ENCODE peak calls at places on chromosomes 7 and 10, in six cellular contexts. Z is H9, C is neuronal stem cell, T is mesenchymal stem cell, N is H1, A is trophoblast cell. J is an unnamed sample.

GRCh38 chr7:17099083-17099973 is 199.1 kb upstream of the AHR start:
- DNase-seq in Z (no peak), C (no peak), T (peak), N (no peak), A (peak), J (no peak)

GRCh38 chr7:148700693-148701092 is 2.0 kb downstream of the CUL1 start:
- DNase-seq in Z (no peak), C (no peak), T (peak), N (no peak), A (peak), J (peak)

GRCh38 chr7:127628445-127628844 is 10.5 kb upstream of the PAX4 start:
- DNase-seq in Z (peak), C (no peak), T (no peak), N (no peak), A (no peak), J (no peak)

GRCh38 chr10:58625070-58625469 is 112.4 kb downstream of the BICC1 start:
- DNase-seq in Z (no peak), C (no peak), T (no peak), N (no peak), A (no peak), J (peak)

GRCh38 chr10:50291261-50291850 is 40.0 kb upstream of the ASAH2 start:
- DNase-seq in Z (no peak), C (no peak), T (peak), N (no peak), A (no peak), J (peak)

GRCh38 chr7:46616636-46617035 is 695.6 kb upstream of the IGFBP3 start:
- DNase-seq in Z (no peak), C (no peak), T (peak), N (no peak), A (no peak), J (peak)

GRCh38 chr10:29858352-29859267 is 200.8 kb downstream of the JCAD start:
- DNase-seq in Z (peak), C (peak), T (peak), N (peak), A (peak), J (peak)

GRCh38 chr10:8923096-8923495 is 868.6 kb downstream of the GATA3 start:
- DNase-seq in Z (no peak), C (no peak), T (no peak), N (no peak), A (no peak), J (no peak)

GRCh38 chr7:555551-556160 is 36.0 kb upstream of the PDGFA start:
- DNase-seq in Z (no peak), C (no peak), T (no peak), N (no peak), A (no peak), J (no peak)

GRCh38 chr10:62853710-62854109 is 37.5 kb upstream of the EGR2 start:
- DNase-seq in Z (no peak), C (no peak), T (no peak), N (no peak), A (no peak), J (no peak)

GRCh38 chr7:57305192-57305748 is 144.7 kb upstream of the ZNF716 start:
- DNase-seq in Z (no peak), C (no peak), T (no peak), N (no peak), A (no peak), J (no peak)

GRCh38 chr10:48505394-48506112 is 99.3 kb downstream of the ARHGAP22 start:
- DNase-seq in Z (peak), C (no peak), T (no peak), N (peak), A (no peak), J (no peak)

GRCh38 chr10:125084191-125085186 is 75.9 kb downstream of the CTBP2 start:
- DNase-seq in Z (peak), C (no peak), T (peak), N (peak), A (peak), J (peak)

GRCh38 chr10:122515588-122516231 is 44.8 kb upstream of the DMBT1 start:
- DNase-seq in Z (no peak), C (no peak), T (no peak), N (no peak), A (no peak), J (peak)

GRCh38 chr7:82629583-82629982 is 186.0 kb upstream of the CACNA2D1 start:
- DNase-seq in Z (no peak), C (no peak), T (no peak), N (no peak), A (no peak), J (peak)

GRCh38 chr10:132899054-132899750 is 43.2 kb downstream of the CFAP46 start:
- DNase-seq in Z (no peak), C (no peak), T (no peak), N (no peak), A (no peak), J (no peak)

GRCh38 chr10:128096486-128097199 is 29.6 kb downstream of the MKI67 start:
- DNase-seq in Z (no peak), C (no peak), T (no peak), N (no peak), A (no peak), J (no peak)

GRCh38 chr7:154794147-154794780 is 208.7 kb downstream of the PAXIP1 start:
- DNase-seq in Z (peak), C (peak), T (no peak), N (no peak), A (peak), J (no peak)

GRCh38 chr7:77542399-77542798 is 5.3 kb downstream of the PTPN12 start:
- DNase-seq in Z (no peak), C (no peak), T (no peak), N (no peak), A (peak), J (peak)

GRCh38 chr7:66206909-66207240 is 1.7 kb downstream of the TPST1 start:
- DNase-seq in Z (no peak), C (no peak), T (no peak), N (no peak), A (no peak), J (no peak)

GRCh38 chr7:66204822-66205735 is at the start of gene TPST1:
- DNase-seq in Z (peak), C (peak), T (peak), N (peak), A (peak), J (peak)

GRCh38 chr7:66202380-66202779 is 2.8 kb upstream of the TPST1 start:
- DNase-seq in Z (peak), C (no peak), T (no peak), N (no peak), A (no peak), J (no peak)

GRCh38 chr7:66206116-66206908 is 1.2 kb downstream of the TPST1 start:
- DNase-seq in Z (no peak), C (no peak), T (no peak), N (no peak), A (no peak), J (no peak)

GRCh38 chr7:66205736-66206080 is 574 bp downstream of the TPST1 start:
- DNase-seq in Z (peak), C (no peak), T (no peak), N (no peak), A (peak), J (no peak)
- H4K91ac ChIP-seq in Z (no peak), C (no peak), T (peak), N (peak), A (peak), J (peak)

DNA sequence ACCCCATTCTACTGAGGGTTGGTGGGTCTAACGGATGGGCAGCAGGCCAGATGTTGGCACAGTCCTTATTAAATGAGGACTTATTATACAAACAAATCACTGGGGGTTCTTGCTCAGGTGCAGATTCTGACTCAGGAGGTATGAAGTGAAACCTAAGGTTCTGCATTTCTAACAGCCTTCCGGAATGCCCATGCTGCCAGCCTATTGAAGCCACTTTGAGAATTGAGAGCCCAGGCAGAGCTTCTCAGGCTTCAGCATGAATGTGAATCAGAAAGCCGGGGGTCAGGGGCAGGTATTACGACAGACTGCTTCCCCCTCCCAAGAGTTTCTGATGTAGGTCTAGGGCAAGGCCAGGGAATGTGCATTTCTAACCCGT is 34.1 kb upstream of the NPFFR1 start:
- DNase-seq in Z (no peak), C (no peak), T (no peak), N (no peak), A (no peak), J (no peak)
- H4K91ac ChIP-seq in Z (no peak), C (no peak), T (no peak), N (no peak), A (no peak), J (no peak)

GRCh38 chr7:155939350-155939749 is 127.1 kb upstream of the SHH start:
- DNase-seq in Z (no peak), C (no peak), T (no peak), N (no peak), A (no peak), J (no peak)
- H4K91ac ChIP-seq in Z (no peak), C (no peak), T (no peak), N (no peak), A (no peak), J (no peak)

GRCh38 chr7:150941351-150941982 is 36.7 kb downstream of the KCNH2 start:
- DNase-seq in Z (no peak), C (no peak), T (no peak), N (no peak), A (no peak), J (no peak)
- H4K91ac ChIP-seq in Z (no peak), C (no peak), T (no peak), N (no peak), A (no peak), J (no peak)

GRCh38 chr7:19725770-19726169 is 16.9 kb upstream of the POLR1F start:
- DNase-seq in Z (no peak), C (no peak), T (no peak), N (no peak), A (no peak), J (no peak)
- H4K91ac ChIP-seq in Z (no peak), C (no peak), T (no peak), N (no peak), A (no peak), J (no peak)

GRCh38 chr7:91656486-91657237 is 223.8 kb downstream of the MTERF1 start:
- DNase-seq in Z (no peak), C (no peak), T (no peak), N (no peak), A (no peak), J (no peak)

GRCh38 chr7:91657386-91658120 is 222.9 kb downstream of the MTERF1 start:
- DNase-seq in Z (no peak), C (no peak), T (peak), N (no peak), A (peak), J (no peak)

GRCh38 chr7:91655656-91656055 is 224.8 kb downstream of the MTERF1 start:
- DNase-seq in Z (no peak), C (no peak), T (no peak), N (no peak), A (no peak), J (no peak)

GRCh38 chr7:91653257-91653656 is 227.2 kb downstream of the MTERF1 start:
- DNase-seq in Z (no peak), C (no peak), T (no peak), N (no peak), A (no peak), J (no peak)

DNA sequence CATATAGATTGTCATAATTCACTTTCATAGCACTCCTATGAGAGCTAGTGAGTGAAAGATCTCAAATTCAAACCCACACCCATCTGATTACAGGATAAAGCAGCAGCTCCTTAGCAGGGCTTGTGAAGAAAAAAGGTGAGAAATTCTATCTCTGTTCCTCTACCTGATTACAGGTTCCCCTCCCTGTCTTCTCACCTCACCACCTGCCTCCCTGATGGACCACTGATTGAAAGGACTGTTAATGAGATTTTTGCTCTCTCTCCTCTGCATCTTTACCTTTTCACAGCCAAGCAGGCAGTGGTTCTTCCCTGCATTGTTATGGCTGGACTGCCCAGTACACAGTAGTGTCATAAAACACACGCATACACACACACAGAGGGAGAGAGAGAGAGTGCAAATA is 228.5 kb downstream of the MTERF1 start:
- DNase-seq in Z (no peak), C (no peak), T (no peak), N (no peak), A (no peak), J (no peak)
- H4K91ac ChIP-seq in Z (no peak), C (no peak), T (no peak), N (no peak), A (no peak), J (no peak)

GRCh38 chr10:14699482-14699881 is 75.2 kb downstream of the FAM107B start:
- DNase-seq in Z (no peak), C (no peak), T (no peak), N (no peak), A (no peak), J (no peak)
- H4K91ac ChIP-seq in Z (no peak), C (no peak), T (no peak), N (no peak), A (no peak), J (no peak)

GRCh38 chr7:47698386-47698785 is 116.5 kb upstream of the TNS3 start:
- DNase-seq in Z (no peak), C (no peak), T (peak), N (no peak), A (no peak), J (peak)

GRCh38 chr7:47697533-47697932 is 115.6 kb upstream of the TNS3 start:
- DNase-seq in Z (no peak), C (no peak), T (no peak), N (no peak), A (no peak), J (no peak)

GRCh38 chr7:47707596-47707995 is 125.7 kb upstream of the TNS3 start:
- DNase-seq in Z (no peak), C (no peak), T (no peak), N (no peak), A (no peak), J (no peak)

DNA sequence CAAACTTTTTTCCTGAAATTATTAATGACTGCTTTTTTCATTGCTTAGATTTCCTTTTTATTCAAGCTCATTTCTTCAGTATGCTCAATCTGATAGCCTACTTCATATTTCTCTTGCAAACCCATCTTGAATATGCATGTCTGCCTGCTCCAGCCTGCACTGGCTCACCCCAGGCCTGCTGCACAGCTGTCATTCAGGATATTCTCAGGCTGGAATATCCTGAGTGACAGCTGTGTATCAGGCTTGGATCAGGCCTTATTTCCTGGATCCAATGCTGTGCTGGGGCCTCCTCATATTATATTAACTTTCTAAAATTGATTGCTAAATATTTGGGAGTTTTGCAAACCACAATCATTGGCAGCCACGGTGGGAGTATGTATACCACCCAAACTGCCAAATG is 120.2 kb upstream of the TNS3 start:
- DNase-seq in Z (no peak), C (no peak), T (no peak), N (no peak), A (no peak), J (no peak)
- H4K91ac ChIP-seq in Z (no peak), C (no peak), T (no peak), N (no peak), A (no peak), J (no peak)

J was measured in IMR-90.